ENCODE peak calls at places on chromosome 1, in ten cellular contexts. H is cardiac muscle cell, S is neural progenitor cell, X is prostate gland, I is GM23338, B is mesenchymal stem cell, Z is SJSA1, N is GM23248, M is heart left ventricle, T is adrenal gland. F is an unnamed sample. For H3K4me1, the result is how much of the 10 kb centered on the place peaks cover.

GRCh38 chr1:41158147-41158875 is 83.8 kb downstream of the SCMH1 start:
- DNase-seq in N (no peak), Z (no peak), T (no peak), S (no peak), I (no peak), M (no peak), X (no peak), H (peak), B (peak), F (no peak)

GRCh38 chr1:17562375-17562774 is 22.9 kb downstream of the ARHGEF10L start:
- DNase-seq in T (no peak), X (no peak), I (no peak), N (no peak), H (no peak), Z (no peak), M (no peak), B (no peak), S (no peak), F (no peak)

GRCh38 chr1:200198247-200198646 is 170.7 kb downstream of the NR5A2 start:
- DNase-seq in T (no peak), S (no peak), M (no peak), B (no peak), H (no peak), X (no peak), Z (no peak), I (no peak), N (no peak), F (no peak)

GRCh38 chr1:153265457-153265856 is 6.0 kb downstream of the LORICRIN start:
- DNase-seq in X (no peak), S (no peak), Z (no peak), T (no peak), N (no peak), M (no peak), H (no peak), B (no peak), I (no peak), F (no peak)

GRCh38 chr1:99441234-99442095 is 177.2 kb downstream of the PLPPR4 start:
- DNase-seq in S (no peak), N (peak), M (no peak), X (no peak), H (peak), B (peak), Z (no peak), I (no peak), T (no peak), F (peak)

GRCh38 chr1:112735752-112736151 is 20.6 kb upstream of the PPM1J start:
- DNase-seq in M (no peak), I (no peak), Z (no peak), B (peak), H (peak), S (no peak), X (no peak), T (no peak), N (peak), F (peak)

GRCh38 chr1:63593887-63594617 is 841 bp downstream of the PGM1 start:
- DNase-seq in B (peak), I (peak), Z (peak), S (peak), N (peak), H (peak), T (peak), X (peak), M (peak), F (peak)

GRCh38 chr1:183636783-183637182 is 1.2 kb upstream of the ARPC5 start:
- DNase-seq in N (peak), S (no peak), M (no peak), H (no peak), B (no peak), X (no peak), Z (no peak), I (no peak), T (no peak), F (no peak)

GRCh38 chr1:44792736-44793502 is 4.9 kb upstream of the BEST4 start:
- DNase-seq in X (no peak), Z (no peak), B (no peak), I (no peak), M (no peak), T (peak), H (no peak), N (no peak), S (no peak), F (no peak)

GRCh38 chr1:214473392-214473791 is 78.0 kb downstream of the PTPN14 start:
- DNase-seq in I (peak), Z (no peak), X (no peak), B (peak), T (no peak), S (no peak), M (no peak), H (peak), N (peak), F (peak)
- H3K4me1 ChIP-seq in I (half or more), Z (half or more), X (under half), B (under half), T (under half), S (under half), M (half or more), H (under half), N (half or more), F (under half)

GRCh38 chr1:1891349-1892078 is 627 bp upstream of the GNB1 start:
- DNase-seq in X (peak), S (peak), N (peak), B (peak), Z (peak), I (peak), H (peak), M (peak), T (no peak), F (peak)
- H3K4me1 ChIP-seq in X (under half), S (under half), N (under half), B (under half), Z (under half), I (under half), H (under half), M (half or more), T (half or more), F (under half)

DNA sequence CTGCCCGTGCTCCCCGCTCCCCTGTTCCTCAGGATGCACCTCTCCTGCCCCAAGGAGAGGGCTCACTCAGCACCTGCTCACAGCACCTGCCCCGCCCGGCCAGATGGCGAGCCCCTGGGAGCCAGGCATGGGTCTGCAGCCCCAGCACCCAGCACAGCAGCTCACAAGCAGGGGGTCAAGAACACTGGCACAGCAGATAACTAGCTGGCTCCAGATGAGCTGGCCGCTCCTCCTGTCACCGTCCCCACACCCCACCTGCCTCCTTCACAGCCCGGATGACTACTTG is 20.9 kb upstream of the EVA1B start:
- DNase-seq in X (no peak), T (no peak), I (no peak), S (no peak), N (no peak), B (no peak), Z (no peak), H (no peak), M (no peak), F (no peak)
- H3K4me1 ChIP-seq in X (under half), T (under half), I (under half), S (under half), N (under half), B (under half), Z (under half), H (under half), M (under half), F (under half)

DNA sequence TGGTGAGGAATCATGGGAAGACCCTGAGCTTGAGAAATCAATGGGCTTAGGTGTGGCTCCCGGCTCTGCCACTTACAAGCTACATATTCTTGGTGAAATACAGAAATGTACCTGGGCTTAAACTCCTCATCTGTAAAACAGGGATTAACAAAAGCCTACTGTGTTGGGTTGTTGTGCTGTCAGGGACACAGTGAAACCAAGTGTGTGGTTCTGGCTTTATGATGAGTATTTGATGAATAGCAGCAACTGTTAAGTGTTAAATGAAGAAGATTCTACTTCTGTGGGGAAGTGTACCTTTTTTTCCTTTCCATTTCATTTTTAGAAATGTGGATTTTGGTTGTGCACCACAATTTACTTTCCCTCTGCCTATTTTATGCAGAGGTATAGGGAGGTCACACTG is 41.1 kb upstream of the DUSP10 start:
- DNase-seq in T (no peak), N (no peak), M (no peak), Z (no peak), B (no peak), S (no peak), I (no peak), X (no peak), H (no peak), F (no peak)
- H3K4me1 ChIP-seq in T (under half), N (under half), M (under half), Z (under half), B (under half), S (under half), I (under half), X (under half), H (under half), F (under half)

GRCh38 chr1:157595356-157595755 is 2.5 kb downstream of the FCRL4 start:
- DNase-seq in B (no peak), M (no peak), H (no peak), T (no peak), I (no peak), X (no peak), N (no peak), S (no peak), Z (no peak), F (no peak)
- H3K4me1 ChIP-seq in B (under half), M (under half), H (under half), T (under half), I (under half), X (under half), N (under half), S (under half), Z (under half), F (under half)

DNA sequence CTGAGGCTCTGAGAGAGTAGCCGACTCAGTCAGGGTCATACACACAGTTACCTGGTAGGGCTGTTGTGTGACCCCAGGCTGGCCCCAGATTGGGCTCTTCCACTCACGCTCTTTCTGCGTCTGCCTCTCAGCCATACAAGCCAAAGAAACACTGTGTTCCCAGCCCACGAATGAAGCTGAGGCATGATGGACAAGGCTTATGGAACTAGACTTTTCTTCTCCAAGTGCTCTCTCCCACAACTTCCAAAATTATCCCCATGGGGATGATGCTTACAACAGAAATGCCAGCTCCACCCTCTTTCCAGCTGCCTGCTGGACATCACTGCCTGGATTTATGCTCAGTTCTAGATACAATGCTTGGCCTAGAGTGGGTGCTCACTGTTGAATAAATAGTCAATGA is 102.8 kb upstream of the JUN start:
- DNase-seq in X (no peak), Z (no peak), H (no peak), T (no peak), I (no peak), M (peak), N (peak), S (no peak), B (no peak), F (no peak)
- H3K4me1 ChIP-seq in X (under half), Z (under half), H (under half), T (under half), I (under half), M (half or more), N (under half), S (under half), B (under half), F (under half)